ENCODE peak calls at places on chromosome 3, in six cellular contexts. Z is ovary, D is body of pancreas, C is GM23248, X is adrenal gland, B is aorta. R is an unnamed sample. For H3K27me3, the result is how much of the 10 kb centered on the place peaks cover.

GRCh38 chr3:14451844-14452533 is 49.6 kb downstream of the SLC6A6 start:
- DNase-seq in Z (peak), B (peak), C (peak), X (peak), D (peak), R (peak)

GRCh38 chr3:42830437-42831320 is 21.4 kb downstream of the ACKR2 start:
- DNase-seq in X (no peak), C (peak), B (no peak), Z (no peak), D (no peak), R (peak)

GRCh38 chr3:108223928-108224327 is 1.7 kb upstream of the IFT57 start:
- DNase-seq in C (peak), Z (no peak), B (no peak), X (no peak), D (no peak), R (no peak)

GRCh38 chr3:42638339-42638842 is 15.1 kb upstream of the ZBTB47 start:
- DNase-seq in Z (no peak), X (no peak), B (no peak), C (peak), D (no peak), R (no peak)

GRCh38 chr3:16507540-16508241 is 5.8 kb downstream of the RFTN1 start:
- DNase-seq in C (no peak), D (no peak), B (no peak), X (no peak), Z (no peak), R (no peak)

GRCh38 chr3:108346301-108346989 is 50.1 kb downstream of the HHLA2 start:
- DNase-seq in C (peak), D (no peak), B (no peak), X (no peak), Z (no peak), R (no peak)

GRCh38 chr3:2099779-2100191 is 1.1 kb downstream of the CNTN4 start:
- DNase-seq in B (peak), Z (no peak), C (no peak), D (peak), X (no peak), R (no peak)

GRCh38 chr3:11560746-11561145 is 83.0 kb downstream of the VGLL4 start:
- DNase-seq in Z (peak), X (no peak), D (no peak), B (no peak), C (no peak), R (no peak)

GRCh38 chr3:38662544-38662943 is 13.1 kb upstream of the SCN5A start:
- DNase-seq in D (no peak), C (peak), B (no peak), Z (no peak), X (no peak), R (peak)

GRCh38 chr3:48428088-48428862 is 1.6 kb downstream of the PLXNB1 start:
- DNase-seq in X (no peak), C (peak), Z (no peak), B (peak), D (peak), R (peak)

DNA sequence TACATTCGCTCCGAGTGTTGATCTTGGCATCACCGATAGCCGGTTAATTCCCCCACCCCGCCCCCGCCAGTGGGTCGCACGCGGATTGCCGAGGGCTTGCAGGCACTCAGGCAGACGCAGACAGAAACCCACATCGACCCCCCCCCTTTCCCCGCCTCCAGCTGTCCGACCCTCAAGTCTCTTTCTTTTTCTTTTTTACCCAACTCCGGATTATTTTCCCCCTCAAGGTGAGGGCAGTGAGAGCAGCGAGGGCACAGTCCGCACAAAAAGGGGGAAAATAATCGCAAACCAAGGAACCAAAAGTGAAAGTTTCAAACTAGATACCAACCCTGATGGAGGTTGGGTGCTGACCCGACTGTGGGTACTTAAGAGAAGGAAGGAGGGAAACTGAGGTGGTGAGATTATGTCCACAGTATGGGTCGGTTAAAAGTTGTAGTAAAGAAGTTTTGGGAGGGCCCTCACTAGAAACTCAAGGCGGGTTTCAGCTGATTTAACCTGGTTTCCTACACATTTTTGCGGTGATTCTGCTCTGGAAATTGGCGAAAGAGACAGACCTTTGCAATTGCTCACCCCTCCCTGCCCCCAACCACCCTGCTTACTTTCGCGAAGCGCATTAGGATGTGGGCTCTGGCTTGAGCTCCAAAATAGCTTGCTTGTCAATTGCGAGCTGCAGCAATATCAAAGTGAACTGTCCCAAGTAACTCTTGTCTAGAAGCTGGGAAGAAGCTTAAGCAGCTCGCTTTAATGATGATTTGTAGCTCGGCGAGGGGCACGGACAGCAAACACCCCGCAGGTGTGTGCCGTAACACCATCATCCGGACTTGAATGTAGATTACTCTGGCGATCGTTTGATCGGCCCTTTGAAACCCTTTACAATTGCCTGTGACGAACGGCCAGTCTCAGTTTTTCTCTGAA is 15.7 kb downstream of the SOX2 start:
- DNase-seq in X (no peak), C (no peak), D (no peak), Z (no peak), B (no peak), R (no peak)
- H3K27me3 ChIP-seq in X (half or more), C (half or more), D (half or more), Z (under half), B (under half), R (half or more)

DNA sequence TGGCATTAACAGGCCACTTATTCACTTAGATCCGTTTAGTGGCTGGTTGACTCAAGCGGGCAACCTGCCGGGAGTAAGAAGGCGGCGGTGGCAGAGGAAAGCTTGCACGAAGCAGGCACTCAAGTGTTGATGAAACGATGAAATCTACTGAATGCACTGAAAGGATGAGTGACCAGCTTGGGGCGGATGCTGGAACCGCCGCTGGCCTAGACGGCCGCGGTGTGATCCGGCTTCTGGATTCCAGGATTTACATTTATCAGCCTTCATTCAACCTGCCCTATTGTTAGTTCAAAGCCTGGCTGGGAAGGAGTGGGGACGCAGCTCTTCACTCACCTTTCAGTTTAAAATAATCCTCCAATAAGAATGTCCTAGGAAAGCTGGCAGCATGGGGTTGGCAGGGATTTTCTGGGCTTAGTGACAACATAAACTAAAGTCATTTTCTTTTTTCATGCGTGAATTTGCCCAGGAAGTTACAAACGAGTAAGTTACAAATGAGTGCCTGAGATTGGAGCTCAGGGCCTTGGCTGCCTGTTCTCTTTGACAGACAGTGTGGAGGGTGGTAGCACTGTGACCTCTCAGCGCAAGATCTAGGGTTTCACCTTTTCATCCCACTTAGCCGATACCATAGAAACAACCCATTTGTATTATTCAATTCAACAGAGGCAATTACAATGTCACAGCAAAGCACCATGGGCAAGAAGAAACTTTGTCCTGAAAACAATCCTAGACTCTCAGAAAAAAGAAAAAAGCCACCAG is 1.1 kb upstream of the PLCH1 start:
- DNase-seq in D (peak), Z (no peak), C (peak), B (no peak), X (no peak), R (peak)
- H3K27ac ChIP-seq in D (no peak), Z (no peak), C (no peak), B (no peak), X (no peak), R (no peak)

DNA sequence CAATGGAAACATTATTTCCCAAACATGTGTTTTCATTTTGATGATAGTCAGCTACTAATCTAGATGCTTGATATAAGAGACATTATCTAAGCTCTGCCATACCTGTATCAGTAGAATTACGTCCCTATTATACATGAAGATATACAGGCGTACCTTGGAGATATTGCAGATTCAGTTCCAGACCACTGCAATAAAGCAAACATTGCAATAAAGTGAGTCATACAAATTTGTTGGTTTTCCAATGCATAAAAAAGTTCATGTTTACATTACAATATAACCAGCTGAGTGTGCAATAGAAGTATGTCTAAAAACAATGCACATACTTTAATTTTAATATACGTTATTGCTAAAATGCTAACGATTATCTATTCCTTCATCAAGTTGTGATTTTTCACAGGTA is 236.0 kb upstream of the ZNF717 start:
- DNase-seq in C (no peak), X (no peak), B (no peak), D (no peak), Z (no peak), R (no peak)
- H3K27me3 ChIP-seq in C (under half), X (under half), B (under half), D (under half), Z (under half), R (under half)

DNA sequence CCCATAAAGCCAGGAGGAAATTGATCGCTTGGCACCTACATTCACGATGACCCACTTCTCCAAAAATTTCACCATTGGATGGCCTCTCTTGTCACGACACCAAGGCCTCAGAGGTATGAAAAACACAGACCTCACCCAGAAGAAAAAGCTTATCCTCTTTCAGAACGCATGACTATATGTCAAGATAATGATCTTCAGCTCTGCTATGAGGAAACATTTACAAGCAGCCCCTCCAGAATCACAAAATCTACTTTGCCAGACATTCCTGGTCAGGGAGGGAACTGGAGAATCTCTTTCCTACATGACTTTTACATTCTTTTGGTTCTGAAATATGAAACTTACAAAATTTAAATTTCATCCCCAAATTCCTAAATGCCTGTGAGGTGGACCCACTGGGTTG is 122.7 kb downstream of the WNT5A start:
- DNase-seq in D (no peak), C (peak), B (no peak), Z (no peak), X (no peak), R (no peak)
- H3K27ac ChIP-seq in D (no peak), C (peak), B (no peak), Z (no peak), X (no peak), R (no peak)

GRCh38 chr3:63278171-63278999 is at the start of gene SYNPR:
- DNase-seq in B (no peak), X (no peak), C (no peak), D (no peak), Z (no peak), R (no peak)
- H3K27me3 ChIP-seq in B (under half), X (under half), C (half or more), D (under half), Z (under half), R (under half)

GRCh38 chr3:134325722-134326121 is 48.5 kb downstream of the AMOTL2 start:
- DNase-seq in B (no peak), D (peak), C (no peak), X (no peak), Z (no peak), R (peak)
- H3K27ac ChIP-seq in B (no peak), D (peak), C (peak), X (no peak), Z (no peak), R (no peak)

GRCh38 chr3:71800023-71800422 is 15.1 kb upstream of the PROK2 start:
- DNase-seq in C (no peak), Z (no peak), B (no peak), D (no peak), X (no peak), R (no peak)

GRCh38 chr3:71801986-71802385 is 17.0 kb upstream of the PROK2 start:
- DNase-seq in C (no peak), X (no peak), B (no peak), D (no peak), Z (no peak), R (no peak)

GRCh38 chr3:71797455-71797854 is 12.5 kb upstream of the PROK2 start:
- DNase-seq in C (no peak), X (peak), B (no peak), Z (no peak), D (no peak), R (no peak)

GRCh38 chr3:71791634-71792033 is 6.7 kb upstream of the PROK2 start:
- DNase-seq in X (no peak), Z (no peak), B (no peak), D (no peak), C (peak), R (no peak)

GRCh38 chr3:71796268-71796667 is 11.3 kb upstream of the PROK2 start:
- DNase-seq in B (no peak), C (no peak), X (no peak), Z (no peak), D (no peak), R (no peak)
- H3K27me3 ChIP-seq in B (under half), C (half or more), X (under half), Z (under half), D (under half), R (under half)

DNA sequence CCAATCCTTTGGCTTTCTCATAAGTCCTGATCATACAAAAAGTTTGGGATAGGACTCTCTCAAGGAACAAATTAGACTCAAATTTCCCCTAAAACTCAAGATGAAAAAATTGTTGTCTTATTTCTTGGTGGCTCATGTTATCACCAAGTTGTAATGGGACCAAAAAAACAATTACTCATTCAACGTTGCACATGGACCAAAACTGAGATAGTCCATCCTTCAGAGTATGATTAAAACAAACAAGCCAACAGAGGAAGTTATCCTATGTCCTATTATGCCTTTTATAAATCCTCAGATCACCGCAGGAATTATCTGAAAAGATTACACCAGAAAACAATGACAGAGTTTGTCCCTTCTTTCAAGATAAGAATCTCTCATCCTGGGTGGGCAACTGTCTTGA is 90.6 kb downstream of the FOXP1 start:
- DNase-seq in D (no peak), C (no peak), X (no peak), B (no peak), Z (no peak), R (no peak)
- H3K27ac ChIP-seq in D (no peak), C (no peak), X (no peak), B (no peak), Z (no peak), R (no peak)

GRCh38 chr3:169149349-169149890 is 514.1 kb downstream of the MECOM start:
- DNase-seq in C (peak), D (peak), Z (peak), X (peak), B (peak), R (peak)

GRCh38 chr3:169148448-169149348 is 514.8 kb downstream of the MECOM start:
- DNase-seq in B (no peak), D (peak), Z (no peak), C (peak), X (no peak), R (no peak)

GRCh38 chr3:169152319-169152718 is 511.2 kb downstream of the MECOM start:
- DNase-seq in X (no peak), Z (no peak), D (no peak), B (no peak), C (no peak), R (no peak)

GRCh38 chr3:169150343-169150742 is 513.2 kb downstream of the MECOM start:
- DNase-seq in D (no peak), C (no peak), B (no peak), Z (no peak), X (no peak), R (no peak)

DNA sequence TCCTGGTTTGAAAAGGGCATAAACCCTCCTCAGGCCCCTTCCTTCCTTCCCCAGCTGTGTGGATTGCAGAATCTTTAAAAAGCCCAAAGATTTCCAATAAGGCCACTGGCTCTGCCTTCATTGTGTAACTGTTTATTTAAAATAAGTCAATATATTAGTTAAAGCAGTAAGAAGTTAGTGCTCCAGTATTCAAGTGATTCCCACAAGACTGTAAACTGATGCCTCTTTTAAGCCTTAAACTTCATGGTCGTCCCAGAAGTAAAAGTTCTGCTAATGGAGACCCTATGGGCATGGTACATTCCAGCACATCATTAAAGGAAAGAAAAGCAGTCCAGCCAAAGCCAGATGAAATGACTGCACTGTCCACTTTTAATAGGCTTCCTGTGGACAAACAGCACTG is 512.6 kb downstream of the MECOM start:
- DNase-seq in Z (no peak), B (no peak), D (no peak), C (no peak), X (no peak), R (no peak)
- H3K27me3 ChIP-seq in Z (under half), B (under half), D (under half), C (under half), X (under half), R (under half)

R was measured in small intestine.